ENCODE peak calls at places on chromosomes 4 and X, in six cellular contexts. S is GM12865, F is heart right ventricle, B is breast epithelium, Z is IMR-90, M is tibial artery. L is an unnamed sample.

GRCh38 chr4:120685756-120686278 is 236.7 kb downstream of the PRDM5 start:
- DNase-seq in F (no peak), M (no peak), B (no peak), Z (no peak), S (no peak), L (no peak)

GRCh38 chr4:98568896-98569663 is 89.3 kb downstream of the TSPAN5 start:
- DNase-seq in F (no peak), S (no peak), Z (no peak), B (no peak), M (no peak), L (no peak)

GRCh38 chr4:100742045-100742444 is 224.2 kb upstream of the EMCN start:
- DNase-seq in B (no peak), M (no peak), S (peak), F (no peak), Z (peak), L (no peak)

GRCh38 chr4:1463088-1463926 is 57.1 kb upstream of the NKX1-1 start:
- DNase-seq in F (no peak), S (no peak), B (peak), Z (peak), M (no peak), L (no peak)

GRCh38 chrX:47358387-47359065 is 11.9 kb upstream of the ZNF157 start:
- DNase-seq in F (no peak), B (no peak), S (peak), M (no peak), Z (no peak), L (no peak)

GRCh38 chr4:21649691-21650090 is 298.9 kb downstream of the KCNIP4 start:
- DNase-seq in Z (no peak), M (no peak), B (no peak), S (no peak), F (no peak), L (no peak)

GRCh38 chr4:26141101-26141830 is 179.5 kb upstream of the RBPJ start:
- DNase-seq in Z (no peak), F (no peak), M (peak), B (no peak), S (no peak), L (no peak)

GRCh38 chrX:52277666-52278065 is 91.2 kb upstream of the XAGE2 start:
- DNase-seq in Z (no peak), M (no peak), S (no peak), F (no peak), B (no peak), L (no peak)

GRCh38 chr4:104490096-104490769 is 4.5 kb downstream of the CXXC4 start:
- DNase-seq in F (no peak), B (no peak), Z (no peak), S (peak), M (no peak), L (no peak)

GRCh38 chr4:5945171-5945570 is 52.3 kb upstream of the CRMP1 start:
- DNase-seq in F (no peak), Z (no peak), B (no peak), S (no peak), M (no peak), L (no peak)

GRCh38 chr4:87839309-87839946 is 6.7 kb downstream of the MEPE start:
- DNase-seq in F (no peak), S (peak), B (no peak), M (peak), Z (peak), L (peak)

GRCh38 chr4:1251773-1252066 is 2.8 kb upstream of the CTBP1 start:
- DNase-seq in B (no peak), M (no peak), S (no peak), Z (no peak), F (no peak), L (no peak)

GRCh38 chr4:54318904-54319303 is 89.8 kb downstream of the PDGFRA start:
- DNase-seq in Z (peak), M (no peak), B (no peak), F (no peak), S (peak), L (no peak)

GRCh38 chr4:157824006-157824405 is 348.8 kb downstream of the GASK1B start:
- DNase-seq in F (no peak), M (no peak), S (no peak), B (no peak), Z (no peak), L (no peak)

GRCh38 chr4:23235613-23236390 is 543.1 kb downstream of the GBA3 start:
- DNase-seq in S (no peak), M (no peak), F (no peak), B (no peak), Z (no peak), L (no peak)

GRCh38 chr4:7108046-7108625 is 40.3 kb upstream of the GRPEL1 start:
- DNase-seq in S (no peak), M (no peak), Z (no peak), F (no peak), B (no peak), L (no peak)

GRCh38 chr4:150725957-150726523 is 144.1 kb downstream of the MAB21L2 start:
- DNase-seq in F (no peak), S (no peak), Z (no peak), B (no peak), M (no peak), L (no peak)

GRCh38 chrX:114046695-114047279 is 537.1 kb upstream of the HTR2C start:
- DNase-seq in Z (no peak), B (no peak), F (no peak), M (no peak), S (no peak), L (no peak)

GRCh38 chr4:159946983-159947645 is 844.2 kb downstream of the RAPGEF2 start:
- DNase-seq in Z (peak), B (no peak), F (no peak), S (peak), M (no peak), L (no peak)

GRCh38 chr4:53905935-53906377 is 158.4 kb downstream of the CHIC2 start:
- DNase-seq in S (peak), M (no peak), Z (peak), F (peak), B (no peak), L (no peak)

DNA sequence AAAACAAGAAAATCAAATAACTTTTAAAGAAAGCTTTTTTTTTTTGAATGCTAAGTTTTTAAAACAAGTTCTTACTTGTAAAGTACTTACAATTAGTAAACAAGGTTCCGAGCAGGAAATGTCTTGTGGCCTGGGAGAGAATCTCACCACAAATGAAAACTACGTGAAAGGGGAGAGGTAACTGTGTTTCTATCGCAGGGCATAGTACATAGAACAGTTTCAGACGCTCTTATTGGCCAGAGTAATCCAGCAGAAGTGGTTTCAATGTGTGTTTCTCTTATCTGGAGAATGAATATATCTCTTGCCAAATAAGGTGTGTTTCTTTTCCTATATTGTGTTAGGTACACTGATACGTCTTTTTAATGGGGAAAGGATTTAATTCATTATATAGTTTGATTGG is at the start of gene PLAC8:
- DNase-seq in Z (no peak), S (peak), F (no peak), M (no peak), B (no peak), L (no peak)
- H3K4me3 ChIP-seq in Z (no peak), S (peak), F (no peak), M (no peak), B (no peak), L (no peak)

GRCh38 chrX:74423289-74423985 is 2.1 kb downstream of the SLC16A2 start:
- DNase-seq in S (no peak), Z (no peak), F (no peak), M (no peak), B (no peak), L (peak)

GRCh38 chrX:74420194-74421035 is 878 bp upstream of the SLC16A2 start:
- DNase-seq in Z (peak), B (peak), F (peak), M (peak), S (no peak), L (peak)

GRCh38 chrX:74422576-74423288 is 1.4 kb downstream of the SLC16A2 start:
- DNase-seq in M (peak), Z (peak), F (peak), B (peak), S (peak), L (peak)

GRCh38 chrX:74421181-74422028 is at the start of gene SLC16A2:
- DNase-seq in M (peak), F (peak), S (peak), Z (peak), B (peak), L (peak)

GRCh38 chrX:74422029-74422352 is 698 bp downstream of the SLC16A2 start:
- DNase-seq in B (no peak), M (no peak), Z (no peak), F (no peak), S (no peak), L (no peak)
- H3K4me3 ChIP-seq in B (peak), M (peak), Z (peak), F (peak), S (no peak), L (no peak)

GRCh38 chr4:68272860-68273259 is 27.4 kb upstream of the TMPRSS11B start:
- DNase-seq in B (no peak), F (no peak), S (no peak), Z (no peak), M (no peak), L (no peak)
- H3K4me3 ChIP-seq in B (no peak), F (no peak), S (no peak), Z (no peak), M (no peak), L (no peak)

GRCh38 chr4:176014583-176015108 is 51.0 kb upstream of the WDR17 start:
- DNase-seq in M (no peak), B (no peak), Z (no peak), F (no peak), S (no peak), L (no peak)

GRCh38 chr4:176011523-176011922 is 54.1 kb upstream of the WDR17 start:
- DNase-seq in S (peak), B (no peak), M (no peak), Z (no peak), F (no peak), L (no peak)

GRCh38 chr4:176009254-176009653 is 56.4 kb upstream of the WDR17 start:
- DNase-seq in F (no peak), Z (no peak), M (no peak), B (no peak), S (no peak), L (no peak)

DNA sequence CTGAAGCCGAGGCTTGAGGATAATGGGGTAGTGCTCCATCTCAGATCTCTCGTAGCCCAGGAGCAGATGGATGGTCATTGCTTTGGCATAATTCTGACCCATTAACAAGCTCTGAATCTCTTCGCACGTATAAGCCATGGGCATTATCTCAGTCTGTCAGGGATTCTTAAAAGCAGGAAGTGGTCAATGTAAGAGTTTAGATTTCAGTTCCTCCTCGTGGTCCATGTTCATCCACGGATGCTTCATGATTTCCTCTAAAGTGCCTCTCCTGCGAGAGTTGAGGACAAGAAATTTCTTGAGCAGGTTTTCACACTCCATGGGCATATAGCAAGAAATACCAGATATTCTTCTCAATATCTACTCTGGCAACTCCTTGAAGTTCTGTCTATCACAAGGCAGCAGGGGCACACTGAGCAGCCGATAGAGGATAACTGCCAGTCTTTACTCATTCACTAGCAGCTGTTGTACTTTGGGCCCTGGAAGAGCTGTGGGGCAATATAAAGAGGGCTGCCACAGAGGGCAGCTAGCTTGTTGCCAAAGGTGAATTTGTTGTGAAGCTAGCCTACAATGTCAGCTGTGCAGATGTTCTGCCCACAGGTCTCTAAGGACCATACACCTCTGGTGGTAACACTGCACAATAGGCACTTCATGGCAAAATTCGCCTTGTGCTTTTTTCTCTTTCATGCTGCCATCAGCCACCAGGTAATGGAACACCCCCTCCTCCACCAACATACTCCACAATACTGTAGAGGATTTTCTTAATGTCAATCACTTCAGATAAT is 52.0 kb upstream of the WDR17 start:
- DNase-seq in B (no peak), M (no peak), Z (no peak), S (peak), F (no peak), L (no peak)
- H3K4me3 ChIP-seq in B (no peak), M (no peak), Z (no peak), S (no peak), F (no peak), L (no peak)

GRCh38 chrX:125203737-125204578 is 115.7 kb upstream of the TEX13C start:
- DNase-seq in M (peak), S (no peak), Z (no peak), F (peak), B (no peak), L (peak)
- H3K4me3 ChIP-seq in M (peak), S (no peak), Z (no peak), F (peak), B (peak), L (peak)

GRCh38 chrX:40145001-40145631 is 47.4 kb upstream of the BCOR start:
- DNase-seq in B (no peak), S (no peak), M (no peak), F (no peak), Z (no peak), L (no peak)
- H3K4me3 ChIP-seq in B (peak), S (no peak), M (peak), F (peak), Z (no peak), L (no peak)

GRCh38 chrX:41688835-41689234 is at the start of gene GPR34:
- DNase-seq in M (peak), B (no peak), S (no peak), F (no peak), Z (no peak), L (no peak)

GRCh38 chrX:41689711-41690110 is 938 bp downstream of the GPR34 start:
- DNase-seq in F (no peak), Z (no peak), M (no peak), B (no peak), S (no peak), L (no peak)

GRCh38 chrX:41686788-41687187 is 2.0 kb upstream of the GPR34 start:
- DNase-seq in S (no peak), B (no peak), M (no peak), F (no peak), Z (no peak), L (no peak)

GRCh38 chrX:41684940-41685339 is 3.8 kb upstream of the GPR34 start:
- DNase-seq in B (no peak), F (no peak), M (no peak), Z (no peak), S (no peak), L (no peak)

DNA sequence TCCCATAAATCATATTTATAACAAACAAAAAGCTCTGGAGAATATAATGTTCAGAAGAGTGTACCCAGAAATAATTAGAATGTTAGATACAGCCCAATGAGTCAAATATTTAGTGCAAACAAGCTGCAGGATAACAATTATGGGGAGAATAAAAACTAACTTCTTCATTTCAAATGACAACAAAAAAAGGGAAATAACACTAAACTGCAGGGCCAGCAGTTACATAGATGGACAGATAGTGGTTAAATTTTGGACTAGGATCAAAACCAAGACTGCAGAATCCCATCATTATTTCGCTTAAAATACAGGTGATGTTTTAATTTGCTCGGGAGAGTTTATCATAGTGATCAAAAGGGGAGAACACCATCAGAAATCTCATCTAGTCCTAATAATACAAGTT is 619 bp upstream of the GPR34 start:
- DNase-seq in M (no peak), F (no peak), S (no peak), B (no peak), Z (no peak), L (no peak)
- H3K4me3 ChIP-seq in M (no peak), F (no peak), S (no peak), B (no peak), Z (no peak), L (no peak)

DNA sequence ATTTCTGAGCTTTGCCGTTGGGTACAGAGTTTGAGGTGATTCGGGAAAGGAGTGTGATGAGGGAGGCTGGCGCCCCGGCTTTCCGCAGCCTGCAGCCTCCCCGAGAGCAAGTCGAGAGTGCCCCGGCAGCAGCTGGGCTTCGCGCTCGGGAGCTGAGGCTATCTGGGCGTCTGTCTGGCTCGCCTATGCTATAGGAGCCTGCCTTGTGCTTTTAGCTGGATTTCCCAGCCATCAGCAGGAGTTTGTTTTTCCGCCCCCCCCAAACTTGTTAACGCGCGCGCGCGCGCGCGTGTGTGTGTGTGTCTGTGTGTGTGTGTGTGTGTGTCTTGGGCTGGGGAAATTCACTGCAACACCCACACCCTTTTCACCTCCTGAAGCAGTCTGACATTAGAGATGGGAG is 765 bp upstream of the DGKK start:
- DNase-seq in M (no peak), Z (no peak), S (no peak), B (no peak), F (no peak), L (no peak)
- H3K4me3 ChIP-seq in M (no peak), Z (no peak), S (no peak), B (no peak), F (no peak), L (no peak)

GRCh38 chrX:132955710-132956109 is 2.7 kb downstream of the HS6ST2 start:
- DNase-seq in F (no peak), M (no peak), B (no peak), Z (no peak), S (no peak), L (no peak)
- H3K4me3 ChIP-seq in F (peak), M (peak), B (no peak), Z (no peak), S (no peak), L (no peak)

L was measured in adrenal gland.